ENCODE peak calls at places on chromosomes 3 and 15, in ten cellular contexts. V is T47D; D is RWPE1; K is thoracic aorta; R is iris pigment epithelial cell; A is epithelial cell of proximal tubule; N is fibroblast of gingiva; F is NCI-H510A treated with DMSO at 0.1 percent for 48 hours; W is stimulated activated CD4-positive, alpha-beta T cell treated with anti-CD3 and anti-CD28 coated beads, Interleukin-1b, Interleukin-23, amount 100 ng/mL, for 48 hours; G is suprapubic skin. E is an unnamed sample.

GRCh38 chr15:33298631-33299030 is 12.1 kb upstream of the RYR3 start:
- DNase-seq in V (no peak), D (peak), K (no peak), R (no peak), A (no peak), N (no peak), F (no peak), W (no peak), G (no peak), E (no peak)

GRCh38 chr15:70566047-70566835 is 197.1 kb downstream of the UACA start:
- DNase-seq in V (no peak), D (no peak), K (no peak), R (peak), A (no peak), N (no peak), F (peak), W (no peak), G (no peak), E (no peak)

GRCh38 chr3:181629701-181630100 is 82.0 kb upstream of the SOX2 start:
- DNase-seq in V (no peak), D (no peak), K (no peak), R (peak), A (no peak), N (no peak), F (no peak), W (no peak), G (no peak), E (no peak)

GRCh38 chr15:65383456-65383855 is 5.7 kb upstream of the IGDCC3 start:
- DNase-seq in V (no peak), D (no peak), K (no peak), R (no peak), A (no peak), N (no peak), F (no peak), W (no peak), G (no peak), E (no peak)

GRCh38 chr3:190281308-190282051 is 40.8 kb downstream of the CLDN1 start:
- DNase-seq in V (no peak), D (no peak), K (no peak), R (peak), A (peak), N (peak), F (no peak), W (no peak), G (no peak), E (no peak)

GRCh38 chr15:101003076-101003475 is 83.9 kb downstream of the LRRK1 start:
- DNase-seq in V (no peak), D (no peak), K (no peak), R (no peak), A (no peak), N (no peak), F (no peak), W (no peak), G (no peak), E (no peak)

GRCh38 chr3:40574661-40575060 is 49.9 kb downstream of the ZNF621 start:
- DNase-seq in V (no peak), D (no peak), K (no peak), R (no peak), A (no peak), N (no peak), F (no peak), W (no peak), G (no peak), E (no peak)

GRCh38 chr15:67198157-67198754 is 56.2 kb downstream of the AAGAB start:
- DNase-seq in V (no peak), D (no peak), K (no peak), R (no peak), A (no peak), N (no peak), F (no peak), W (no peak), G (no peak), E (no peak)

GRCh38 chr15:82530006-82530405 is 10.3 kb downstream of the RPS17 start:
- DNase-seq in V (no peak), D (no peak), K (no peak), R (no peak), A (no peak), N (no peak), F (no peak), W (no peak), G (no peak), E (no peak)

GRCh38 chr3:189631373-189631408 is at the start of gene TP63:
- DNase-seq in V (no peak), D (no peak), K (no peak), R (no peak), A (no peak), N (no peak), F (no peak), W (no peak), G (no peak), E (no peak)

GRCh38 chr3:136929984-136930671 is 27.7 kb upstream of the IL20RB start:
- DNase-seq in V (no peak), D (peak), K (no peak), R (peak), A (peak), N (peak), F (no peak), W (no peak), G (peak), E (no peak)

GRCh38 chr15:99722406-99722805 is 10.8 kb downstream of the LYSMD4 start:
- DNase-seq in V (no peak), D (no peak), K (no peak), R (no peak), A (no peak), N (no peak), F (no peak), W (no peak), G (no peak), E (no peak)